ENCODE peak calls at places on chromosome 9, in nine cellular contexts. U is T-cell; Y is mammary epithelial cell; J is stimulated activated CD8-positive, alpha-beta memory T cell treated with anti-CD3 and anti-CD28 coated beads, Interleukin-7, amount 100 ng/mL, for 48 hours; O is M059J; M is stimulated activated CD4-positive, alpha-beta T cell treated with anti-CD3 and anti-CD28 coated beads, Interleukin-2, amount 100 ng/mL, for 48 hours; Q is NCI-H510A treated with DMSO at 0.1 percent for 48 hours; F is fibroblast of the conjunctiva; E is fibroblast of gingiva. S is an unnamed sample.
A peak's percentile ranks its signal among the peaks of the same experiment; 100 is the strongest.

GRCh38 chr9:35108946-35109575 is 6.1 kb upstream of the STOML2 start:
- DNase-seq in E (no peak), J (no peak), M (no peak), U (no peak), O (no peak), F (no peak), Y (no peak), Q (no peak), S (no peak)

GRCh38 chr9:135328485-135329417 is 150.8 kb upstream of the PPP1R26 start:
- DNase-seq in Y (no peak), O (no peak), U (no peak), E (no peak), F (no peak), M (no peak), Q (no peak), J (no peak), S (no peak)

GRCh38 chr9:98995059-98995665 is 51.5 kb downstream of the COL15A1 start:
- DNase-seq in Y (no peak), F (peak; percentile 49), O (peak; percentile 53), U (no peak), Q (no peak), J (no peak), E (peak; percentile 21), M (no peak), S (peak; percentile 57)

GRCh38 chr9:116687762-116688160 is 656 bp downstream of the TRIM32 start:
- DNase-seq in M (no peak), Y (peak; percentile 16), J (no peak), E (no peak), Q (no peak), F (no peak), U (no peak), O (no peak), S (peak; percentile 27)

GRCh38 chr9:110327735-110328134 is 9.9 kb downstream of the TXNDC8 start:
- DNase-seq in O (no peak), J (no peak), U (no peak), M (no peak), F (no peak), Y (no peak), E (no peak), Q (no peak), S (no peak)

GRCh38 chr9:128104171-128104618 is 23.3 kb downstream of the PTGES2 start:
- DNase-seq in J (no peak), O (no peak), M (no peak), Q (no peak), E (no peak), F (peak; percentile 37), Y (no peak), U (no peak), S (peak; percentile 73)

GRCh38 chr9:32551491-32552049 is 557 bp upstream of the SMIM27 start:
- DNase-seq in O (no peak), F (no peak), Q (peak; percentile 35), U (peak; percentile 43), J (no peak), E (no peak), Y (no peak), M (peak; percentile 28), S (no peak)

GRCh38 chr9:104890433-104890770 is 37.6 kb downstream of the ABCA1 start:
- DNase-seq in M (no peak), J (no peak), O (no peak), F (no peak), U (no peak), E (no peak), Q (no peak), Y (no peak), S (no peak)

GRCh38 chr9:126857261-126857960 is 3.0 kb upstream of the ZBTB34 start:
- DNase-seq in O (no peak), F (peak; percentile 47), J (no peak), Q (no peak), E (peak; percentile 24), M (no peak), Y (no peak), U (no peak), S (no peak)